ENCODE peak calls at places on chromosomes 1 and 21, in seven cellular contexts. J, E, S, P, T, Z and M are unnamed samples.
A peak's percentile ranks its signal among the peaks of the same experiment; 100 is the strongest.

GRCh38 chr1:12773438-12773837 is at the start of gene PRAMEF12:
- DNase-seq in J (no peak), E (no peak), S (no peak), P (no peak), T (no peak), Z (no peak), M (no peak)

GRCh38 chr1:206799311-206799710 is 27.0 kb upstream of the IL10 start:
- DNase-seq in J (no peak), E (no peak), S (no peak), P (no peak), T (no peak), Z (no peak), M (no peak)

GRCh38 chr1:153355445-153356071 is 2.1 kb upstream of the S100A9 start:
- DNase-seq in J (peak; percentile 31), E (peak; percentile 25), S (no peak), P (peak; percentile 41), T (no peak), Z (peak; percentile 59), M (peak; percentile 50)

GRCh38 chr1:94383966-94384408 is 34.2 kb upstream of the ABCD3 start:
- DNase-seq in J (peak; percentile 79), E (no peak), S (no peak), P (no peak), T (no peak), Z (no peak), M (peak; percentile 50)

GRCh38 chr1:40802078-40803075 is 18.8 kb downstream of the KCNQ4 start:
- DNase-seq in J (peak; percentile 59), E (peak; percentile 89), S (peak; percentile 80), P (peak; percentile 86), T (peak; percentile 32), Z (peak; percentile 98), M (peak; percentile 75)

GRCh38 chr1:187924252-187924651 is 1095.5 kb downstream of the PLA2G4A start:
- DNase-seq in J (no peak), E (no peak), S (no peak), P (no peak), T (no peak), Z (no peak), M (no peak)

GRCh38 chr1:202968895-202969295 is 1.8 kb upstream of the CYB5R1 start:
- DNase-seq in J (peak; percentile 65), E (no peak), S (no peak), P (no peak), T (no peak), Z (peak; percentile 77), M (peak; percentile 57)

GRCh38 chr21:31279986-31280385 is 64.1 kb downstream of the TIAM1 start:
- DNase-seq in J (peak; percentile 37), E (no peak), S (no peak), P (no peak), T (no peak), Z (no peak), M (no peak)

GRCh38 chr1:205344010-205344808 is 12.5 kb downstream of the KLHDC8A start:
- DNase-seq in J (no peak), E (no peak), S (no peak), P (peak; percentile 52), T (no peak), Z (peak; percentile 78), M (no peak)

GRCh38 chr1:67339623-67340343 is 32.1 kb downstream of the IL12RB2 start:
- DNase-seq in J (peak; percentile 77), E (no peak), S (no peak), P (no peak), T (no peak), Z (no peak), M (peak; percentile 82)

GRCh38 chr1:174580801-174581200 is 133.0 kb downstream of the GPR52 start:
- DNase-seq in J (no peak), E (no peak), S (no peak), P (no peak), T (no peak), Z (no peak), M (peak; percentile 21)

GRCh38 chr1:231139659-231140650 is 21.9 kb upstream of the TRIM67 start:
- DNase-seq in J (peak; percentile 82), E (no peak), S (no peak), P (no peak), T (no peak), Z (no peak), M (peak; percentile 93)

GRCh38 chr1:210771131-210771530 is 362.8 kb downstream of the KCNH1 start:
- DNase-seq in J (no peak), E (no peak), S (no peak), P (no peak), T (no peak), Z (no peak), M (no peak)

DNA sequence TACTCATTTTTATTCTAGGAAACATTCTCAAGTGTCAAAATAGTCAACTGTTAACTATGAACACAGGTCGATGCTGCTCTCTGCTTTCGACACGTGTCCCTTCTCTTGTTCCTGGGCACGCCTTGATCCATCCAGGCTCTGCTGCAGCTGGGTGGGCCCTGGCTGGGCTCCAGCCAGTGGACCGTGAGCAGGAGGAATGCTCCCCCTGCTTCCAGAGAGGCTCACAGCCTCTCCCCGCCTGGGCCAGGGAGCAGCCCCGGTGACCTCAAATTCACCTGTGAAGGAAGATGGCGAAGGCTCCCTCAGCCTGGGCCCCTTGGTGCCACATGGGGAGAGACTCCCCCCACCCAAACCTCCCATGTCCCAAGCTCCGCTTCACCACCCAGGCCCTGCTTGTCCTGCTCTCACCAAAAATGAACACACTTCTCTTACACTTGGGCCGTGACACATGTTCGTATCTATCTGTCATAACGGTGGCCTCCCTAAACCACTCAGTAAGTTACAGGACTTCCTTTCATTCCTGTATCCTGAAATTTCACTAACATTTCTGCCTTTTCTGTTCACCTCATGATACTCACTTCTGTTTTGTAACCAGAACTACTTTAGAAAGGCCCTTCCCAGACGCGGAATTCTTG is 24.5 kb upstream of the ADARB1 start:
- DNase-seq in J (peak; percentile 47), E (no peak), S (no peak), P (no peak), T (no peak), Z (peak; percentile 24), M (peak; percentile 18)
- H3K27ac ChIP-seq in J (peak overlapping the region; percentile 98), E (no peak overlapping the region), S (no peak overlapping the region), P (no peak overlapping the region), T (peak overlapping the region; percentile 52), Z (no peak overlapping the region), M (peak overlapping the region; percentile 80)

GRCh38 chr1:169161512-169162194 is 55.2 kb downstream of the ATP1B1 start:
- DNase-seq in J (no peak), E (no peak), S (no peak), P (no peak), T (no peak), Z (no peak), M (peak; percentile 15)
- H3K27ac ChIP-seq in J (no peak overlapping the region), E (peak overlapping the region; percentile 90), S (no peak overlapping the region), P (no peak overlapping the region), T (no peak overlapping the region), Z (no peak overlapping the region), M (no peak overlapping the region)

GRCh38 chr1:53737648-53738204 is 1.2 kb downstream of the GLIS1 start:
- DNase-seq in J (no peak), E (no peak), S (no peak), P (no peak), T (no peak), Z (peak; percentile 55), M (no peak)

GRCh38 chr1:53739109-53739681 is at the start of gene GLIS1:
- DNase-seq in J (peak; percentile 82), E (peak; percentile 87), S (no peak), P (peak; percentile 38), T (no peak), Z (peak; percentile 97), M (peak; percentile 85)

GRCh38 chr1:53736290-53736689 is 2.7 kb downstream of the GLIS1 start:
- DNase-seq in J (peak; percentile 78), E (no peak), S (no peak), P (no peak), T (no peak), Z (no peak), M (peak; percentile 78)

GRCh38 chr1:53738205-53739108 is 507 bp downstream of the GLIS1 start:
- DNase-seq in J (no peak), E (no peak), S (no peak), P (no peak), T (no peak), Z (peak; percentile 50), M (peak; percentile 39)

DNA sequence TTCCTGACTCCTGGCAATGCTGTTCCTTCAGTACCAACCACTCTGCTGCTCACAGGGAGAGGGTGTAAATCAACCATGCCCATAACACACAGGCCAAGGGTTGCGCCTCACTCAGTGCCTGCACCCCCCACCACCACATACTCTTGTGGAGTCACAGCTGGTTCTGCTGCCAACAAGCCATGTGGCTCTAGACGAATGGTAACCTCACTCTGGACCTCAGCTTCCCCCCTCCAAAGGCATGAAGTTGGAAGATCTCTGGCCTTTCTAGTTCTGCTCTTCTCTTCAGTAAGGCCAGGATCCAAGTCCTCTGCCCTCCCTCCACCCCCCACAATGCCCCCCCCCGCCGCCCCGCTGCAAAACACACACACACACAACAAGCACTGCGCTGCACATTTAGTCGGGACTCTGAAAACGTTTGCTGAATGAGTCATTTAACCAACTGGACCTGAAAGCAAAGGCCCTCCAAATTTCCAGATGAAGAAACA is 1.7 kb upstream of the GLIS1 start:
- DNase-seq in J (peak; percentile 87), E (no peak), S (no peak), P (no peak), T (no peak), Z (no peak), M (peak; percentile 90)
- H3K27ac ChIP-seq in J (peak overlapping the region; percentile 93), E (no peak overlapping the region), S (no peak overlapping the region), P (no peak overlapping the region), T (no peak overlapping the region), Z (no peak overlapping the region), M (no peak overlapping the region)

DNA sequence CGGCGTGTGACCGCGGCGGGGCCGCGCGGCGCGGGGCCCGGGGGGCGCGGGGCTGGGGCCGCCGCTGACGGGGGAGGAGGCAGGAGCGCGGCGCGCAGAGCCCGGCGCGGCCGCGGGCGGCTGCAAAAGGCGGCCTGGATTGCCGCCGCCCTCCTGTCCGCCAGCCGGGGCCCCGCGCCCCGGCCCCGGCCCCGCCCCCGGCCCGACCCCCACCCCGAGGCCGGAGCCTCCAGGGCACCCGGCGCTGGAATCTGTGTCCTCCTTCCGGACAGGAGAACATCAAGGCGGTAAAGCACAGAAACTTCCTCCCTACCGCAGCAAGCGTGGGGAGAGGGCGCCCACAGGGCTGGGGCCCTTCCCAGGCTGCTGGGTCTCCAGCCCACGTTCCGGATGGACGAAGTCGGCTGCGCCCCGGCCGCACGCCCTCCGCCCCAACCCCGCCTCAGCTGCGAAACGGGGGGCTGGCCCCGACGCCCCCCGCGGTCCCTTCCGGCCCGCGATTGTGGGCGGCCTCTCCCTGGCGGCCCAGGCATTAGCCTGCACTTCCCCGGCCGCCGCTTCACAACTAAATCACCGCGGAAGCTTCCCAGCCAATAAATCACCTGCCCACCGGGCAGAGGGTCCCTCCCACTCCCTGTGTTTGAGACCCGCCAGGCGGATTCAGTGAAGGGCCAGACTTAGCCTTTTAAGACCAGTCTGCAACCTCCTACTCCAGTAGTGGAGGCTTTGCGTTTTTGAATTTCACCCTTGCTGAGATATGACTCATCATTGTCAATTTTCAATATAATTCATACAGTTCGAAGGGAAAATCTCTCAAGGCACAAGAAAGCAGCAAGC is 106.0 kb downstream of the SLC45A1 start:
- DNase-seq in J (peak; percentile 65), E (peak; percentile 62), S (no peak), P (peak; percentile 61), T (no peak), Z (peak; percentile 90), M (peak; percentile 71)
- H3K27ac ChIP-seq in J (peak overlapping the region; percentile 99), E (peak overlapping the region; percentile 100), S (peak overlapping the region; percentile 98), P (peak overlapping the region; percentile 87), T (peak overlapping the region; percentile 99), Z (peak overlapping the region; percentile 91), M (peak overlapping the region; percentile 88)